ENCODE peak calls at places on chromosomes 1 and 21, in nine cellular contexts. K is ELR; Z is choroid plexus epithelial cell; S is GDM1; U is MCF 10A; P is stimulated activated CD8-positive, alpha-beta memory T cell treated with anti-CD3 and anti-CD28 coated beads, Interleukin-15, amount 100 ng/mL, for 4 hours; F is activated CD8-positive, alpha-beta memory T cell treated with anti-CD3 and anti-CD28 coated beads, Interleukin-2, amount 50 U/mL, for 4 hours; E is mucosa of gallbladder; Q is OCI-LY7. R is an unnamed sample.

GRCh38 chr1:76819976-76820375 is 47.3 kb upstream of the ST6GALNAC5 start:
- DNase-seq in K (no peak), Z (no peak), S (no peak), U (no peak), P (no peak), F (no peak), E (no peak), Q (no peak), R (no peak)

GRCh38 chr1:54476231-54477109 is 70.3 kb upstream of the SSBP3 start:
- DNase-seq in K (no peak), Z (peak), S (peak), U (no peak), P (no peak), F (no peak), E (no peak), Q (no peak), R (no peak)

GRCh38 chr1:68230901-68231626 is 1.3 kb downstream of the WLS start:
- DNase-seq in K (peak), Z (no peak), S (no peak), U (no peak), P (no peak), F (no peak), E (no peak), Q (no peak), R (no peak)

GRCh38 chr1:226661965-226662364 is 77.1 kb downstream of the ITPKB start:
- DNase-seq in K (peak), Z (peak), S (no peak), U (no peak), P (no peak), F (no peak), E (no peak), Q (no peak), R (no peak)

GRCh38 chr1:24186993-24187790 is at the start of gene IFNLR1:
- DNase-seq in K (peak), Z (no peak), S (no peak), U (no peak), P (peak), F (peak), E (peak), Q (peak), R (no peak)

GRCh38 chr1:235617808-235618207 is 31.8 kb downstream of the GNG4 start:
- DNase-seq in K (peak), Z (peak), S (no peak), U (no peak), P (no peak), F (no peak), E (no peak), Q (no peak), R (no peak)

GRCh38 chr1:2230781-2231666 is 2.9 kb downstream of the SKI start:
- DNase-seq in K (peak), Z (no peak), S (no peak), U (peak), P (no peak), F (peak), E (no peak), Q (no peak), R (no peak)

GRCh38 chr1:180365039-180365438 is 135.0 kb downstream of the LHX4 start:
- DNase-seq in K (peak), Z (peak), S (no peak), U (peak), P (no peak), F (no peak), E (no peak), Q (peak), R (no peak)

GRCh38 chr21:36450511-36450910 is 29.4 kb downstream of the CLDN14 start:
- DNase-seq in K (peak), Z (peak), S (no peak), U (no peak), P (no peak), F (no peak), E (no peak), Q (no peak), R (no peak)

GRCh38 chr1:50976890-50977574 is 7.0 kb downstream of the CDKN2C start:
- DNase-seq in K (peak), Z (peak), S (peak), U (peak), P (no peak), F (peak), E (no peak), Q (peak), R (no peak)

GRCh38 chr1:227391871-227392270 is 73.6 kb upstream of the CDC42BPA start:
- DNase-seq in K (no peak), Z (no peak), S (no peak), U (no peak), P (no peak), F (no peak), E (no peak), Q (no peak), R (no peak)

GRCh38 chr1:59477286-59477685 is 180.4 kb downstream of the FGGY start:
- DNase-seq in K (peak), Z (peak), S (no peak), U (peak), P (peak), F (no peak), E (peak), Q (no peak), R (no peak)